ENCODE peak calls at places on chromosome 14, in nine cellular contexts. A, R, C, W, U, T, N, O and K are unnamed samples.
A peak's percentile ranks its signal among the peaks of the same experiment; 100 is the strongest.

GRCh38 chr14:86057018-86057667 is 527.2 kb downstream of the FLRT2 start:
- DNase-seq in R (peak; percentile 22), T (peak; percentile 58), A (peak; percentile 39), W (peak; percentile 16), U (no peak), C (no peak), O (no peak), N (no peak), K (no peak)

GRCh38 chr14:81401420-81402122 is 1.4 kb upstream of the STON2 start:
- DNase-seq in R (no peak), N (no peak), O (peak; percentile 22), C (no peak), T (no peak), W (no peak), U (peak; percentile 88), A (peak; percentile 76), K (peak; percentile 63)

GRCh38 chr14:89672636-89673279 is 255.7 kb upstream of the FOXN3 start:
- DNase-seq in U (no peak), T (peak; percentile 5), O (no peak), N (peak; percentile 71), A (peak; percentile 54), C (no peak), R (no peak), W (no peak), K (no peak)

GRCh38 chr14:55891692-55892091 is 226.5 kb upstream of the PELI2 start:
- DNase-seq in T (no peak), U (no peak), N (no peak), A (no peak), O (no peak), W (no peak), C (no peak), R (no peak), K (no peak)

GRCh38 chr14:90552465-90553297 is 155.9 kb downstream of the CALM1 start:
- DNase-seq in T (no peak), O (no peak), R (no peak), U (no peak), N (no peak), A (no peak), C (peak; percentile 34), W (no peak), K (no peak)

GRCh38 chr14:66680216-66680615 is 172.3 kb downstream of the GPHN start:
- DNase-seq in T (no peak), W (no peak), O (no peak), U (no peak), C (no peak), A (no peak), N (no peak), R (no peak), K (no peak)

GRCh38 chr14:50961606-50962259 is 17.4 kb upstream of the PYGL start:
- DNase-seq in N (no peak), R (no peak), A (peak; percentile 86), C (no peak), T (peak; percentile 83), O (peak; percentile 16), W (no peak), U (peak; percentile 92), K (peak; percentile 91)

GRCh38 chr14:80364274-80364673 is 153.0 kb upstream of the DIO2 start:
- DNase-seq in C (no peak), W (peak; percentile 14), N (no peak), O (peak; percentile 14), U (no peak), T (peak; percentile 48), R (peak; percentile 21), A (peak; percentile 51), K (no peak)

GRCh38 chr14:81441626-81442134 is 41.6 kb upstream of the STON2 start:
- DNase-seq in T (no peak), N (no peak), R (no peak), O (no peak), A (no peak), U (no peak), C (no peak), W (no peak), K (no peak)

DNA sequence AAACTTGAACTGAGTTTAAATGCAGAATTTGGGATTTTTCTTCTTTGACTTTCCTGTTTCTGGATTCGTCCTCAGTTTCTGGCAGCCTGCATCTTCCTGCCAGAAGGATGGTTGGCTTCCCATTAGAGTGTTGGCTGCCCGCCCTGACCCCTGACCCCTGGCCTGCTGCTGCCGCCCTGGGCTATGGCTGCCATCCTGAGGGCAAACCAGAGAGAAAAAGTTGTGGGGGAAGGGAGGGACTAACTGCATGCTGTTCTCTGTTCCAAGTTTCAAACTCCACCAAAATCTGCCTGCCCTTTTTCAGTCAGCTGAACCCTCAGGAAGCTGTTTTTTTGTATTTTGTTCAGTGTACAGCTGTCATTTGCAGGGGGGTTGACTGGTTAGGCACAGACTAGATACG is 48.4 kb downstream of the FNTB start:
- DNase-seq in T (no peak), A (peak; percentile 78), U (no peak), N (no peak), O (no peak), W (no peak), R (no peak), C (no peak), K (no peak)
- H3K4me3 ChIP-seq in T (no peak overlapping the region), A (no peak overlapping the region), U (no peak overlapping the region), N (no peak overlapping the region), O (no peak overlapping the region), W (no peak overlapping the region), R (no peak overlapping the region), C (no peak overlapping the region), K (no peak overlapping the region)

GRCh38 chr14:68820999-68821683 is 28.3 kb upstream of the ZFP36L1 start:
- DNase-seq in O (no peak), R (no peak), T (no peak), W (no peak), U (no peak), N (no peak), A (no peak), C (no peak), K (no peak)
- H3K4me3 ChIP-seq in O (no peak overlapping the region), R (no peak overlapping the region), T (no peak overlapping the region), W (no peak overlapping the region), U (no peak overlapping the region), N (no peak overlapping the region), A (no peak overlapping the region), C (no peak overlapping the region), K (no peak overlapping the region)

GRCh38 chr14:24145219-24145618 is 1.2 kb downstream of the PSME2 start:
- DNase-seq in C (no peak), A (no peak), O (no peak), T (no peak), R (no peak), N (no peak), U (no peak), W (no peak), K (no peak)
- H3K4me3 ChIP-seq in C (peak overlapping the region; percentile 97), A (no peak overlapping the region), O (peak overlapping the region; percentile 89), T (peak overlapping the region; percentile 90), R (peak overlapping the region; percentile 94), N (peak overlapping the region; percentile 96), U (no peak overlapping the region), W (peak overlapping the region; percentile 97), K (peak overlapping the region; percentile 75)

GRCh38 chr14:74955229-74955999 is at the start of gene PGF:
- DNase-seq in A (peak; percentile 50), O (peak; percentile 50), R (no peak), U (no peak), W (no peak), C (peak; percentile 80), T (peak; percentile 77), N (peak; percentile 85), K (no peak)

GRCh38 chr14:74956280-74957072 is 1.1 kb upstream of the PGF start:
- DNase-seq in A (no peak), W (no peak), O (no peak), U (no peak), T (no peak), C (no peak), N (no peak), R (no peak), K (no peak)

GRCh38 chr14:74954232-74954946 is 1.0 kb downstream of the PGF start:
- DNase-seq in C (no peak), R (no peak), N (no peak), W (no peak), T (peak; percentile 72), U (no peak), A (no peak), O (no peak), K (no peak)

GRCh38 chr14:74954947-74955228 is 509 bp downstream of the PGF start:
- DNase-seq in U (no peak), A (no peak), W (no peak), R (no peak), O (no peak), N (no peak), T (no peak), C (no peak), K (no peak)

GRCh38 chr14:74956000-74956279 is 543 bp upstream of the PGF start:
- DNase-seq in U (no peak), O (no peak), A (no peak), R (no peak), N (no peak), C (no peak), W (no peak), T (no peak), K (no peak)
- H3K4me3 ChIP-seq in U (no peak overlapping the region), O (peak overlapping the region; percentile 60), A (peak overlapping the region; percentile 21), R (no peak overlapping the region), N (no peak overlapping the region), C (peak overlapping the region; percentile 60), W (no peak overlapping the region), T (peak overlapping the region; percentile 92), K (peak overlapping the region; percentile 70)

DNA sequence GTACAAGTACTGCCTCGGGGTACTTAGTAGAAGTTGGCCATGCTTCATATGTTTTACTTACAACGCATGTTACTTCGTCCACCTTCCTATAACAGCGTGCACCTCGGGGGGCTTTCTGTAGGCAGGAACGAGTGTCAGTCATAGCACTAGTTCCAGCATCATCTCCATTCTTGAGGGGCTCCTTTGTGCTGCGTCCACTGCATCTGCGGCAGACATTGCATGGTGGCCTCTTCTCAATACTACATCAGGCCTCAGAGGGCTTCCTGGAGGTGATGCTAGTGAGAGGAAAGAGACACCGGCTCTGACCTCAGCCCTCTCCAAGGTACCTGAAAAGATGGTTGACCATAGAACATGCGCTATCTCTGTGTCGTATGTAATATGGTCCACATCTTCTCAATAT is 121.2 kb upstream of the RTL1 start:
- DNase-seq in U (no peak), C (no peak), W (no peak), A (no peak), R (no peak), T (no peak), N (peak; percentile 6), O (no peak), K (no peak)
- H3K4me3 ChIP-seq in U (no peak overlapping the region), C (no peak overlapping the region), W (no peak overlapping the region), A (no peak overlapping the region), R (no peak overlapping the region), T (no peak overlapping the region), N (no peak overlapping the region), O (no peak overlapping the region), K (no peak overlapping the region)

GRCh38 chr14:103817595-103817994 is 29.8 kb downstream of the PPP1R13B start:
- DNase-seq in R (no peak), A (no peak), T (no peak), W (no peak), N (no peak), O (no peak), U (no peak), C (no peak), K (no peak)
- H3K4me3 ChIP-seq in R (no peak overlapping the region), A (no peak overlapping the region), T (no peak overlapping the region), W (no peak overlapping the region), N (no peak overlapping the region), O (no peak overlapping the region), U (no peak overlapping the region), C (no peak overlapping the region), K (no peak overlapping the region)